ENCODE peak calls at places on chromosomes 4 and X, in six cellular contexts. One of them, this sample, is unnamed.

GRCh38 chr4:85929926-85930325 is 429.9 kb downstream of the MAPK10 start:
- DNase-seq in AG10803: no peak
- DNase-seq in MM.1S: no peak
- DNase-seq in bronchial epithelial cell: no peak
- DNase-seq in nephron progenitor cell: peak; percentile 40
- DNase-seq in GM20000: no peak
- DNase-seq in this sample: no peak

GRCh38 chr4:158255727-158256324 is 45.5 kb downstream of the TMEM144 start:
- DNase-seq in AG10803: peak; percentile 61
- DNase-seq in MM.1S: peak; percentile 40
- DNase-seq in bronchial epithelial cell: peak; percentile 52
- DNase-seq in nephron progenitor cell: no peak
- DNase-seq in GM20000: peak; percentile 26
- DNase-seq in this sample: no peak

GRCh38 chrX:110317079-110317819 is 636 bp downstream of the AMMECR1 start:
- DNase-seq in AG10803: no peak
- DNase-seq in MM.1S: peak; percentile 24
- DNase-seq in bronchial epithelial cell: peak; percentile 2
- DNase-seq in nephron progenitor cell: peak; percentile 53
- DNase-seq in GM20000: peak; percentile 15
- DNase-seq in this sample: peak; percentile 28

GRCh38 chrX:133258481-133258880 is 40.3 kb upstream of the TFDP3 start:
- DNase-seq in AG10803: peak; percentile 28
- DNase-seq in MM.1S: no peak
- DNase-seq in bronchial epithelial cell: peak; percentile 68
- DNase-seq in nephron progenitor cell: no peak
- DNase-seq in GM20000: no peak
- DNase-seq in this sample: no peak

GRCh38 chrX:78922754-78923153 is 22.4 kb upstream of the P2RY10 start:
- DNase-seq in AG10803: no peak
- DNase-seq in MM.1S: peak; percentile 30
- DNase-seq in bronchial epithelial cell: no peak
- DNase-seq in nephron progenitor cell: no peak
- DNase-seq in GM20000: no peak
- DNase-seq in this sample: no peak

GRCh38 chrX:96611619-96612362 is 72.9 kb upstream of the DIAPH2 start:
- DNase-seq in AG10803: peak; percentile 78
- DNase-seq in MM.1S: no peak
- DNase-seq in bronchial epithelial cell: peak; percentile 6
- DNase-seq in nephron progenitor cell: no peak
- DNase-seq in GM20000: no peak
- DNase-seq in this sample: no peak

GRCh38 chr4:7037425-7037824 is 5.7 kb upstream of the TADA2B start:
- DNase-seq in AG10803: no peak
- DNase-seq in MM.1S: no peak
- DNase-seq in bronchial epithelial cell: no peak
- DNase-seq in nephron progenitor cell: no peak
- DNase-seq in GM20000: no peak
- DNase-seq in this sample: no peak

GRCh38 chrX:10634681-10635161 is 14.3 kb upstream of the MID1 start:
- DNase-seq in AG10803: peak; percentile 71
- DNase-seq in MM.1S: no peak
- DNase-seq in bronchial epithelial cell: peak; percentile 96
- DNase-seq in nephron progenitor cell: no peak
- DNase-seq in GM20000: no peak
- DNase-seq in this sample: no peak

GRCh38 chr4:1975391-1975801 is 33.4 kb downstream of the NELFA start:
- DNase-seq in AG10803: no peak
- DNase-seq in MM.1S: no peak
- DNase-seq in bronchial epithelial cell: no peak
- DNase-seq in nephron progenitor cell: no peak
- DNase-seq in GM20000: no peak
- DNase-seq in this sample: no peak

GRCh38 chr4:145937990-145938611 is 522 bp downstream of the ZNF827 start:
- DNase-seq in AG10803: peak; percentile 23
- DNase-seq in MM.1S: peak; percentile 31
- DNase-seq in bronchial epithelial cell: peak; percentile 39
- DNase-seq in nephron progenitor cell: peak; percentile 27
- DNase-seq in GM20000: peak; percentile 70
- DNase-seq in this sample: peak; percentile 34

GRCh38 chrX:47513697-47514085 is 30.7 kb upstream of the ZNF41 start:
- DNase-seq in AG10803: no peak
- DNase-seq in MM.1S: no peak
- DNase-seq in bronchial epithelial cell: no peak
- DNase-seq in nephron progenitor cell: no peak
- DNase-seq in GM20000: no peak
- DNase-seq in this sample: no peak

GRCh38 chr4:105569014-105569850 is 16.8 kb downstream of the ARHGEF38 start:
- DNase-seq in AG10803: no peak
- DNase-seq in MM.1S: no peak
- DNase-seq in bronchial epithelial cell: peak; percentile 69
- DNase-seq in nephron progenitor cell: no peak
- DNase-seq in GM20000: no peak
- DNase-seq in this sample: no peak

GRCh38 chr4:140346136-140346535 is 27.3 kb upstream of the SCOC start:
- DNase-seq in AG10803: no peak
- DNase-seq in MM.1S: no peak
- DNase-seq in bronchial epithelial cell: no peak
- DNase-seq in nephron progenitor cell: no peak
- DNase-seq in GM20000: no peak
- DNase-seq in this sample: no peak

GRCh38 chrX:51047950-51048349 is 137.4 kb downstream of the BMP15 start:
- DNase-seq in AG10803: no peak
- DNase-seq in MM.1S: no peak
- DNase-seq in bronchial epithelial cell: no peak
- DNase-seq in nephron progenitor cell: no peak
- DNase-seq in GM20000: no peak
- DNase-seq in this sample: no peak

GRCh38 chr4:174561556-174561955 is 39.3 kb upstream of the HPGD start:
- DNase-seq in AG10803: no peak
- DNase-seq in MM.1S: no peak
- DNase-seq in bronchial epithelial cell: no peak
- DNase-seq in nephron progenitor cell: no peak
- DNase-seq in GM20000: no peak
- DNase-seq in this sample: no peak

GRCh38 chrX:9279271-9279596 is 185.6 kb upstream of the TBL1X start:
- DNase-seq in AG10803: no peak
- DNase-seq in MM.1S: peak; percentile 76
- DNase-seq in bronchial epithelial cell: no peak
- DNase-seq in nephron progenitor cell: no peak
- DNase-seq in GM20000: no peak
- DNase-seq in this sample: no peak

GRCh38 chr4:54745031-54745770 is 87.4 kb downstream of the KIT start:
- DNase-seq in AG10803: peak; percentile 21
- DNase-seq in MM.1S: no peak
- DNase-seq in bronchial epithelial cell: peak; percentile 27
- DNase-seq in nephron progenitor cell: no peak
- DNase-seq in GM20000: no peak
- DNase-seq in this sample: no peak

GRCh38 chr4:81040175-81040659 is 9.7 kb downstream of the BMP3 start:
- DNase-seq in AG10803: peak; percentile 36
- DNase-seq in MM.1S: peak; percentile 45
- DNase-seq in bronchial epithelial cell: peak; percentile 38
- DNase-seq in nephron progenitor cell: peak; percentile 18
- DNase-seq in GM20000: peak; percentile 38
- DNase-seq in this sample: no peak

GRCh38 chrX:21798677-21799219 is 40.7 kb upstream of the MBTPS2 start:
- DNase-seq in AG10803: no peak
- DNase-seq in MM.1S: no peak
- DNase-seq in bronchial epithelial cell: peak; percentile 81
- DNase-seq in nephron progenitor cell: no peak
- DNase-seq in GM20000: no peak
- DNase-seq in this sample: no peak

GRCh38 chr4:8103991-8104390 is 54.6 kb downstream of the ABLIM2 start:
- DNase-seq in AG10803: no peak
- DNase-seq in MM.1S: no peak
- DNase-seq in bronchial epithelial cell: no peak
- DNase-seq in nephron progenitor cell: no peak
- DNase-seq in GM20000: no peak
- DNase-seq in this sample: no peak

GRCh38 chr4:47195706-47196105 is 164.3 kb downstream of the GABRB1 start:
- DNase-seq in AG10803: no peak
- DNase-seq in MM.1S: no peak
- DNase-seq in bronchial epithelial cell: peak; percentile 30
- DNase-seq in nephron progenitor cell: no peak
- DNase-seq in GM20000: no peak
- DNase-seq in this sample: no peak

GRCh38 chrX:151151668-151152267 is 24.6 kb upstream of the GPR50 start:
- DNase-seq in AG10803: peak; percentile 50
- DNase-seq in MM.1S: peak; percentile 56
- DNase-seq in bronchial epithelial cell: peak; percentile 35
- DNase-seq in nephron progenitor cell: peak; percentile 17
- DNase-seq in GM20000: peak; percentile 28
- DNase-seq in this sample: no peak

GRCh38 chr4:27100713-27101112 is 240.1 kb downstream of the STIM2 start:
- DNase-seq in AG10803: no peak
- DNase-seq in MM.1S: no peak
- DNase-seq in bronchial epithelial cell: peak; percentile 67
- DNase-seq in nephron progenitor cell: no peak
- DNase-seq in GM20000: no peak
- DNase-seq in this sample: no peak

GRCh38 chr4:113971706-113972360 is 7.6 kb downstream of the ARSJ start:
- DNase-seq in AG10803: peak; percentile 81
- DNase-seq in MM.1S: no peak
- DNase-seq in bronchial epithelial cell: peak; percentile 91
- DNase-seq in nephron progenitor cell: no peak
- DNase-seq in GM20000: no peak
- DNase-seq in this sample: no peak

GRCh38 chr4:6390357-6390756 is 82.1 kb downstream of the PPP2R2C start:
- DNase-seq in AG10803: no peak
- DNase-seq in MM.1S: no peak
- DNase-seq in bronchial epithelial cell: no peak
- DNase-seq in nephron progenitor cell: peak; percentile 61
- DNase-seq in GM20000: no peak
- DNase-seq in this sample: no peak

GRCh38 chr4:85747871-85748491 is 273.0 kb downstream of the ARHGAP24 start:
- DNase-seq in AG10803: peak; percentile 87
- DNase-seq in MM.1S: peak; percentile 81
- DNase-seq in bronchial epithelial cell: peak; percentile 80
- DNase-seq in nephron progenitor cell: peak; percentile 31
- DNase-seq in GM20000: peak; percentile 47
- DNase-seq in this sample: no peak

GRCh38 chrX:1153940-1154339 is 58.5 kb downstream of the CRLF2 start:
- DNase-seq in AG10803: no peak
- DNase-seq in MM.1S: no peak
- DNase-seq in bronchial epithelial cell: no peak
- DNase-seq in nephron progenitor cell: no peak
- DNase-seq in GM20000: no peak
- DNase-seq in this sample: no peak

GRCh38 chrX:14673764-14674163 is 144.4 kb downstream of the GLRA2 start:
- DNase-seq in AG10803: peak; percentile 70
- DNase-seq in MM.1S: no peak
- DNase-seq in bronchial epithelial cell: peak; percentile 91
- DNase-seq in nephron progenitor cell: no peak
- DNase-seq in GM20000: peak; percentile 43
- DNase-seq in this sample: peak; percentile 12

GRCh38 chrX:65644621-65645287 is 22.7 kb upstream of the MSN start:
- DNase-seq in AG10803: peak; percentile 84
- DNase-seq in MM.1S: no peak
- DNase-seq in bronchial epithelial cell: peak; percentile 86
- DNase-seq in nephron progenitor cell: no peak
- DNase-seq in GM20000: no peak
- DNase-seq in this sample: no peak

GRCh38 chr4:13654158-13654797 is 26.8 kb upstream of the BOD1L1 start:
- DNase-seq in AG10803: peak; percentile 50
- DNase-seq in MM.1S: peak; percentile 77
- DNase-seq in bronchial epithelial cell: peak; percentile 48
- DNase-seq in nephron progenitor cell: peak; percentile 91
- DNase-seq in GM20000: peak; percentile 75
- DNase-seq in this sample: peak; percentile 71

GRCh38 chrX:121307441-121307840 is 260.0 kb downstream of the GLUD2 start:
- DNase-seq in AG10803: peak; percentile 33
- DNase-seq in MM.1S: peak; percentile 84
- DNase-seq in bronchial epithelial cell: no peak
- DNase-seq in nephron progenitor cell: no peak
- DNase-seq in GM20000: peak; percentile 9
- DNase-seq in this sample: no peak

GRCh38 chrX:111503594-111503993 is 7.9 kb upstream of the SERTM2 start:
- DNase-seq in AG10803: no peak
- DNase-seq in MM.1S: no peak
- DNase-seq in bronchial epithelial cell: no peak
- DNase-seq in nephron progenitor cell: no peak
- DNase-seq in GM20000: no peak
- DNase-seq in this sample: no peak

GRCh38 chr4:127379499-127379898 is 253.3 kb upstream of the INTU start:
- DNase-seq in AG10803: no peak
- DNase-seq in MM.1S: no peak
- DNase-seq in bronchial epithelial cell: no peak
- DNase-seq in nephron progenitor cell: no peak
- DNase-seq in GM20000: no peak
- DNase-seq in this sample: no peak
- TF ChIP-seq CTCF in AG10803: no peak
- TF ChIP-seq CTCF in MM.1S: no peak
- TF ChIP-seq CTCF in bronchial epithelial cell: no peak
- TF ChIP-seq CTCF in nephron progenitor cell: no peak
- TF ChIP-seq CTCF in GM20000: no peak
- TF ChIP-seq CTCF in this sample: no peak

GRCh38 chr4:136687118-136687517 is 845.2 kb downstream of the PCDH18 start:
- DNase-seq in AG10803: no peak
- DNase-seq in MM.1S: no peak
- DNase-seq in bronchial epithelial cell: no peak
- DNase-seq in nephron progenitor cell: no peak
- DNase-seq in GM20000: no peak
- DNase-seq in this sample: no peak
- TF ChIP-seq CTCF in AG10803: no peak
- TF ChIP-seq CTCF in MM.1S: no peak
- TF ChIP-seq CTCF in bronchial epithelial cell: no peak
- TF ChIP-seq CTCF in nephron progenitor cell: no peak
- TF ChIP-seq CTCF in GM20000: no peak
- TF ChIP-seq CTCF in this sample: no peak

GRCh38 chrX:136166221-136166855 is 19.0 kb downstream of the FHL1 start:
- DNase-seq in AG10803: peak; percentile 60
- DNase-seq in MM.1S: no peak
- DNase-seq in bronchial epithelial cell: peak; percentile 39
- DNase-seq in nephron progenitor cell: no peak
- DNase-seq in GM20000: no peak
- DNase-seq in this sample: no peak
- TF ChIP-seq CTCF in AG10803: peak; percentile 62
- TF ChIP-seq CTCF in MM.1S: no peak
- TF ChIP-seq CTCF in bronchial epithelial cell: peak; percentile 27
- TF ChIP-seq CTCF in nephron progenitor cell: no peak
- TF ChIP-seq CTCF in GM20000: peak; percentile 5
- TF ChIP-seq CTCF in this sample: no peak

GRCh38 chrX:80812176-80812575 is 2.5 kb upstream of the BRWD3 start:
- DNase-seq in AG10803: peak; percentile 43
- DNase-seq in MM.1S: peak; percentile 53
- DNase-seq in bronchial epithelial cell: no peak
- DNase-seq in nephron progenitor cell: no peak
- DNase-seq in GM20000: peak; percentile 2
- DNase-seq in this sample: no peak
- TF ChIP-seq CTCF in AG10803: peak; percentile 31
- TF ChIP-seq CTCF in MM.1S: peak; percentile 50
- TF ChIP-seq CTCF in bronchial epithelial cell: no peak
- TF ChIP-seq CTCF in nephron progenitor cell: no peak
- TF ChIP-seq CTCF in GM20000: no peak
- TF ChIP-seq CTCF in this sample: no peak